ENCODE peak calls at places on chromosomes 12 and 14, in four cellular contexts. One of them, this sample, is unnamed.

GRCh38 chr12:10896854-10897253 is 12.5 kb downstream of the TAS2R13 start:
- DNase-seq in HepG2: no peak
- DNase-seq in mucosa of descending colon: no peak
- DNase-seq in IMR-90: no peak
- DNase-seq in this sample: no peak

GRCh38 chr12:80862606-80863005 is 75.1 kb downstream of the LIN7A start:
- DNase-seq in HepG2: no peak
- DNase-seq in mucosa of descending colon: no peak
- DNase-seq in IMR-90: peak
- DNase-seq in this sample: no peak

GRCh38 chr12:122420471-122421262 is 1.8 kb downstream of the CLIP1 start:
- DNase-seq in HepG2: no peak
- DNase-seq in mucosa of descending colon: no peak
- DNase-seq in IMR-90: no peak
- DNase-seq in this sample: no peak

GRCh38 chr12:41663487-41664258 is 475.6 kb downstream of the PDZRN4 start:
- DNase-seq in HepG2: peak
- DNase-seq in mucosa of descending colon: no peak
- DNase-seq in IMR-90: peak
- DNase-seq in this sample: peak

GRCh38 chr12:131738196-131738595 is 27.3 kb downstream of the SFSWAP start:
- DNase-seq in HepG2: no peak
- DNase-seq in mucosa of descending colon: no peak
- DNase-seq in IMR-90: no peak
- DNase-seq in this sample: no peak

GRCh38 chr12:58443981-58444371 is 476.3 kb downstream of the LRIG3 start:
- DNase-seq in HepG2: no peak
- DNase-seq in mucosa of descending colon: peak
- DNase-seq in IMR-90: peak
- DNase-seq in this sample: peak

GRCh38 chr14:99706121-99706900 is 22.2 kb downstream of the CYP46A1 start:
- DNase-seq in HepG2: no peak
- DNase-seq in mucosa of descending colon: no peak
- DNase-seq in IMR-90: no peak
- DNase-seq in this sample: no peak

GRCh38 chr12:54967461-54967860 is 17.1 kb downstream of the TESPA1 start:
- DNase-seq in HepG2: no peak
- DNase-seq in mucosa of descending colon: no peak
- DNase-seq in IMR-90: no peak
- DNase-seq in this sample: no peak

GRCh38 chr12:31471823-31472222 is 119.1 kb downstream of the DENND5B start:
- DNase-seq in HepG2: no peak
- DNase-seq in mucosa of descending colon: no peak
- DNase-seq in IMR-90: no peak
- DNase-seq in this sample: no peak

GRCh38 chr12:93191956-93192355 is 185.8 kb upstream of the NUDT4 start:
- DNase-seq in HepG2: no peak
- DNase-seq in mucosa of descending colon: no peak
- DNase-seq in IMR-90: no peak
- DNase-seq in this sample: no peak

GRCh38 chr12:48978741-48979601 is 849 bp downstream of the WNT1 start:
- DNase-seq in HepG2: no peak
- DNase-seq in mucosa of descending colon: no peak
- DNase-seq in IMR-90: no peak
- DNase-seq in this sample: no peak

GRCh38 chr14:69928111-69928523 is 48.9 kb downstream of the SMOC1 start:
- DNase-seq in HepG2: no peak
- DNase-seq in mucosa of descending colon: no peak
- DNase-seq in IMR-90: peak
- DNase-seq in this sample: peak

GRCh38 chr14:103014466-103015319 is 42.7 kb downstream of the CDC42BPB start:
- DNase-seq in HepG2: no peak
- DNase-seq in mucosa of descending colon: no peak
- DNase-seq in IMR-90: peak
- DNase-seq in this sample: peak

GRCh38 chr12:112208511-112208910 is 83.2 kb downstream of the TRAFD1 start:
- DNase-seq in HepG2: no peak
- DNase-seq in mucosa of descending colon: no peak
- DNase-seq in IMR-90: no peak
- DNase-seq in this sample: no peak

GRCh38 chr12:65023485-65023884 is 97.6 kb downstream of the WIF1 start:
- DNase-seq in HepG2: no peak
- DNase-seq in mucosa of descending colon: no peak
- DNase-seq in IMR-90: no peak
- DNase-seq in this sample: no peak

GRCh38 chr12:6715130-6715529 is 8.7 kb upstream of the COPS7A start:
- DNase-seq in HepG2: no peak
- DNase-seq in mucosa of descending colon: no peak
- DNase-seq in IMR-90: no peak
- DNase-seq in this sample: no peak

GRCh38 chr14:53002576-53002975 is 51.7 kb upstream of the FERMT2 start:
- DNase-seq in HepG2: peak
- DNase-seq in mucosa of descending colon: no peak
- DNase-seq in IMR-90: peak
- DNase-seq in this sample: no peak

GRCh38 chr12:31280183-31280582 is 45.8 kb downstream of the SINHCAF start:
- DNase-seq in HepG2: no peak
- DNase-seq in mucosa of descending colon: no peak
- DNase-seq in IMR-90: no peak
- DNase-seq in this sample: peak

GRCh38 chr14:102272392-102272791 is 32.6 kb downstream of the MOK start:
- DNase-seq in HepG2: no peak
- DNase-seq in mucosa of descending colon: no peak
- DNase-seq in IMR-90: peak
- DNase-seq in this sample: no peak

GRCh38 chr14:34364201-34364600 is 97.8 kb downstream of the SPTSSA start:
- DNase-seq in HepG2: no peak
- DNase-seq in mucosa of descending colon: no peak
- DNase-seq in IMR-90: no peak
- DNase-seq in this sample: no peak

GRCh38 chr14:103090481-103091020 is 4.0 kb upstream of the EXOC3L4 start:
- DNase-seq in HepG2: no peak
- DNase-seq in mucosa of descending colon: no peak
- DNase-seq in IMR-90: no peak
- DNase-seq in this sample: no peak

GRCh38 chr12:90098132-90098779 is 389.6 kb upstream of the ATP2B1 start:
- DNase-seq in HepG2: no peak
- DNase-seq in mucosa of descending colon: no peak
- DNase-seq in IMR-90: no peak
- DNase-seq in this sample: no peak

GRCh38 chr12:109744991-109745942 is 31.6 kb downstream of the FAM222A start:
- DNase-seq in HepG2: no peak
- DNase-seq in mucosa of descending colon: peak
- DNase-seq in IMR-90: peak
- DNase-seq in this sample: no peak

DNA sequence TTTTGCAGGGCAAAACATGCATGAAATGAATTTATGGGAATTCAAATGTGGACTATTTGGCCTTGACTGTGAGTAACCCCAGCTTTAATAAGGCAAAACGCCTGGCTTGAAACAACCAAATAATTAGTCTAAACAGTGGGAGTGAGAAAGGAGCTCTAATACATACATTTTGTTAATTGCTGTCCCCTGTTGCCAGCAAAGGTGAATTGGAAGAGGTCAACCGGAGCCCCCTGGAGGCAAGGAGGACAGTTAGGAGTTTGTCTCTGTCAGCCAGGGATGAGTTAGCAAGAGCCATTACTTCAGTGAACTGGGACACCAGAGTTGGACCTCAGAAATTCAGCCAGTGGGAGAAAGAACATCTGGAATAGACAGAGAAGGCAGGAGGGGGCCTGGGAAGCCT is 17.4 kb downstream of the KRT76 start:
- DNase-seq in HepG2: no peak
- DNase-seq in mucosa of descending colon: no peak
- DNase-seq in IMR-90: no peak
- DNase-seq in this sample: no peak
- TF ChIP-seq CTCF in HepG2: no peak
- TF ChIP-seq CTCF in mucosa of descending colon: no peak
- TF ChIP-seq CTCF in IMR-90: no peak
- TF ChIP-seq CTCF in this sample: no peak

DNA sequence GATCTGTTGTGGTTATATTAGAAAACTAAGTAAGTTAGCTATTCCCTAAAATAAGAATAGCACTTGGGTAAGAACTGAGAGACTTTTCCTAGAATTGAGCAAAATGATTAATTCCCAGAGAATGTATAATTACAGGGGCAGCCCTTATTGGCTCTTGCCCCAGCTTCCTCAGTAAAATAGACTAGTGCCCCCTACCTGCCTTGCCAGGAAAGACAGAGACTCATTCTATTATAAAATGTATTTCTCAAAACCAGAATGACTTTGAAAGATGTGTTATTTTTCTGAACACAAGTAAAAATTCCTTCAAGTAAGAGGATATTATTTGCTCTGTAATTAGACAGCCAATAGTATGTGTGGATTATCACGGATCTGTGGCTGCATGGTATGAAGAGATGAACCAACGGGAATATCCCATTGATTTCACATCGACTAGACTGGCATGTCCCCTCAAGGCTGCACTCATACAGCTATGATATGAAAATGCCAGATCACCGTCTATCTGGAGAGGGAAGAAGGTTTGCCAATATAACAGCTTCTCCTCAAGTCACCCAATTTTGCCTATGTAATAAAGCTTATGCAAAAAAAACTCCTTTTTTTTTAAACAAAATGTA is 7.4 kb upstream of the GLRX5 start:
- DNase-seq in HepG2: peak
- DNase-seq in mucosa of descending colon: no peak
- DNase-seq in IMR-90: peak
- DNase-seq in this sample: peak
- H3K4me3 ChIP-seq in HepG2: no peak
- H3K4me3 ChIP-seq in mucosa of descending colon: no peak
- H3K4me3 ChIP-seq in IMR-90: no peak
- H3K4me3 ChIP-seq in this sample: no peak

DNA sequence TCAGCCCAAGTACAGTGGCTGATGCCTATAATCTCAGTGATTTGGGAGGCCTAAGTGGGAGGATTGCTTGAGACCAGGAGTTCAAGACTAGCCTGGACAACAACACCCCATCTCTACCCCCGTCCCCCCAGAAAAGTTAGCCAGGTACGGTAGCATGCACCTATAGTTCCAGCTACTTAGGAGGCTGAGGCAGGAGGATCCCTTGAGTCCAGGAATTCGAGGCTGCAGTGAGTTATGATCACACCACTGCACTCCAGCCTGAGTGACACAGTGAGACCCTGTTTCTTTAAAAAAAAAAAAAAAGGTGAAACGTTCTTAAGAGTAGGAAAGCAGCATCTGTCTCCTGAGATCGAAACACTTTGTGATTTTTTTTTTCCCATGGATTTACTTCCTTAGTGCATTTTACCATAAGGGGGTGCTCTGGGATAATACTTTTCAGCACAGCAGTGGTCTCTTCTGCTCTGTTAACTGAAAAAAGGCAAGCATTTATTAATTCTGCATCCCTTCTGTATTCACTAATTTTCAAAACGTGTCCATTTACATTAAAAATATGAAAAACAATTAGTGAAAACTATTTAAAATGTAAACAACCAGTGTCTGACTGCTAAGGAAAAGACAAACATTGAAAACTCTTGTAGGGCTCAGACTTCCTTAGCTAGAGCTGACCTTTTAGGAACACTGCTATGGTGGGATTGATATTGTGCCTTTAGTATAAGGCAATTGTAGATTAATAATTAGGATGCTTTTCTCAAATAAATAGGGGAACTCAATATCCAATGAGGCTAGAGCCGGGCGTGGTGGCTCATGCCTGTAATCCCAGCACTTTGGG is 31.2 kb upstream of the USP44 start:
- DNase-seq in HepG2: peak
- DNase-seq in mucosa of descending colon: no peak
- DNase-seq in IMR-90: peak
- DNase-seq in this sample: peak
- TF ChIP-seq CTCF in HepG2: peak
- TF ChIP-seq CTCF in mucosa of descending colon: no peak
- TF ChIP-seq CTCF in IMR-90: peak
- TF ChIP-seq CTCF in this sample: peak

GRCh38 chr12:28574746-28575592 is 384.7 kb downstream of the CCDC91 start:
- DNase-seq in HepG2: no peak
- DNase-seq in mucosa of descending colon: peak
- DNase-seq in IMR-90: no peak
- DNase-seq in this sample: no peak
- H3K4me3 ChIP-seq in HepG2: no peak
- H3K4me3 ChIP-seq in mucosa of descending colon: no peak
- H3K4me3 ChIP-seq in IMR-90: no peak
- H3K4me3 ChIP-seq in this sample: no peak

GRCh38 chr14:76856769-76857168 is 30.6 kb downstream of the LRRC74A start:
- DNase-seq in HepG2: no peak
- DNase-seq in mucosa of descending colon: no peak
- DNase-seq in IMR-90: no peak
- DNase-seq in this sample: no peak
- TF ChIP-seq CTCF in HepG2: no peak
- TF ChIP-seq CTCF in mucosa of descending colon: no peak
- TF ChIP-seq CTCF in IMR-90: no peak
- TF ChIP-seq CTCF in this sample: no peak

GRCh38 chr12:126191037-126191891 is 1126.0 kb downstream of the AACS start:
- DNase-seq in HepG2: no peak
- DNase-seq in mucosa of descending colon: peak
- DNase-seq in IMR-90: no peak
- DNase-seq in this sample: no peak
- H3K4me3 ChIP-seq in HepG2: no peak
- H3K4me3 ChIP-seq in mucosa of descending colon: no peak
- H3K4me3 ChIP-seq in IMR-90: no peak
- H3K4me3 ChIP-seq in this sample: no peak

DNA sequence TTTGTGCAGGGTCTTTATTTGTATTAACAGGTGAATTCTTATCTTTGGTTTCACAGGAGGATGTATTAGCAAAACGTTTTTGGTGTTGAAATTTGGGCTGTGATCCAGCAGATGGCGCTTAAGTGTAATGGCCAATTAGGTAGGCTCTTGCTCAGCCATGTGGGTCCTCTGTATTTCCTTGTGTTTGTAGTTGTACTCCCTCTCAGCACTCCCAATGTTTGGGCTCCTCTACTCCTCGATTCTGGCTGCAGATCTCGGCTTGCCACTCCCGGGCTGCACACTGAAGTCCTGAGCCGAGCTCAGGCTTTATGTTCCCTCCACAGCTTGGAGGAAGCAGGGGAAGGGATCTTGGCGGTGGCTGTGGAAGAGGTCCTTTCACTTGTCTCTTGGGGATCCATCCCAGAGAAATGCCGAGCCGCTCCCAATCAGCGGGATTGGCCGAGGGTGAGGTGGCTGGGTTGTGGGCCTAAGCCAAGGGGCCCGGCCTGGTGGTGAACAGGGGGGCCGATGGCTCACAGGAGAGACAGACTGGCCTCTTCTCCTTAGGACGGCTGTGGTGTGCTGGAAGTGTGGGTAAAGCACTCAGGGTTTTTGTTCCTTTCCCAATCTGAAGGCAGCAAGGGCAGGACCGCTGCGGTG is 133.7 kb downstream of the AEBP2 start:
- DNase-seq in HepG2: peak
- DNase-seq in mucosa of descending colon: no peak
- DNase-seq in IMR-90: peak
- DNase-seq in this sample: peak
- TF ChIP-seq CTCF in HepG2: peak
- TF ChIP-seq CTCF in mucosa of descending colon: no peak
- TF ChIP-seq CTCF in IMR-90: peak
- TF ChIP-seq CTCF in this sample: peak

This sample was measured in fibroblast of villous mesenchyme.